ENCODE peak calls at places on chromosomes 16 and 17, in ten cellular contexts. E is PC-3, N is mucosa of descending colon, U is cardiac fibroblast, R is AG04449, L is uterus, C is esophagus squamous epithelium, O is WERI-Rb-1, F is dorsolateral prefrontal cortex, S is endothelial cell of umbilical vein. T is an unnamed sample.

GRCh38 chr17:65750678-65751077 is 189.2 kb upstream of the AXIN2 start:
- DNase-seq in U (peak), F (peak), O (no peak), L (peak), E (peak), R (peak), N (peak), S (peak), C (no peak), T (peak)

GRCh38 chr17:75899767-75900468 is 3.2 kb upstream of the TRIM65 start:
- DNase-seq in S (no peak), C (no peak), U (no peak), F (no peak), N (no peak), O (no peak), L (no peak), E (no peak), R (no peak), T (no peak)

GRCh38 chr16:86783626-86784266 is 205.4 kb downstream of the FOXL1 start:
- DNase-seq in L (no peak), E (peak), N (no peak), U (no peak), O (no peak), R (no peak), F (no peak), C (no peak), S (no peak), T (no peak)

GRCh38 chr16:1899641-1900451 is 18.4 kb downstream of the HS3ST6 start:
- DNase-seq in O (no peak), R (no peak), C (no peak), N (peak), L (no peak), E (peak), S (no peak), F (no peak), U (no peak), T (no peak)

GRCh38 chr16:56606688-56607618 is 1.4 kb upstream of the MT2A start:
- DNase-seq in U (peak), E (peak), N (peak), L (peak), C (peak), F (no peak), R (peak), S (peak), O (no peak), T (peak)

GRCh38 chr16:65570261-65570660 is 448.4 kb upstream of the CDH11 start:
- DNase-seq in L (no peak), F (no peak), S (no peak), O (no peak), U (peak), E (no peak), C (no peak), N (no peak), R (no peak), T (peak)

GRCh38 chr16:66605177-66605999 is 884 bp downstream of the CMTM3 start:
- DNase-seq in U (peak), R (no peak), F (no peak), E (peak), N (peak), L (peak), O (peak), C (no peak), S (peak), T (peak)

GRCh38 chr16:12586701-12587100 is 217.0 kb downstream of the CPPED1 start:
- DNase-seq in F (no peak), R (no peak), O (no peak), N (no peak), L (no peak), C (no peak), E (no peak), U (no peak), S (no peak), T (no peak)

GRCh38 chr17:71600137-71600789 is 520.6 kb upstream of the SOX9 start:
- DNase-seq in E (no peak), S (no peak), N (no peak), F (no peak), L (no peak), R (no peak), O (no peak), U (peak), C (no peak), T (no peak)

GRCh38 chr17:15469260-15469659 is 1.8 kb upstream of the CDRT4 start:
- DNase-seq in R (peak), O (no peak), L (no peak), E (no peak), C (no peak), S (peak), U (peak), N (no peak), F (no peak), T (peak)

DNA sequence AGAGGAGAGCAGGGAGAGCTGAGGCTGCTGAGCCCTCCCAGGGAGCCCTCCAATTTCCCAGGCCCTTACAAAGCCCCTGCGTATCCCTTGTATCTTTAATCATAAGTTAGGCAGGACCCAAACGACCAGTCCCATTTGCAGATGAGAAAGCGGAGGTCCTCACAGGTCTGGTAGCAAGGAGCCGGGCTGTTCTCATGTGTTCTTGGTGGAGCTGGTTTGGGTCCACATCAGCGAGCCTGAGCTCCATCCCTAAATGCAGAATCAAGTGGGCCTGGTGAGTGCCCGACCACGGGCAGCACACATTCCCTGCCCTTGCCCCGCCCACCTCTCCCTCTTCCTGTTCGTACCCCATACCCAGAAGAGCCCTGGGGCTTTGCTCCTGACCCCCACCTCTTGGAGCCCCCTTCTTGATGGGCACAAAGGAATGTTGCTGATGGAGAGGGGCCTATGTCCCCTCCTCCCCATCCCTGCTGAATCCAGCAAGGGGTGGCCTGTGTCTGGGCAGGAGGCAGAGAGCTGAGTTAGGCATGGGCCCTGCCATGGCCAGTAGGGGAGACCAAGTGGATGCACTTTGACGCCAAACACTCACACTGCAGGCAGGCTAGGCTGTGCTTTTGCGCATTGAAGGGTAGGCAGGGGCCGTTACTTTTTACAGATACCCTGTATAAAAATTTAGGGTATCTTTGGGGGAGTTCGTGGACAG is 18.3 kb upstream of the ADCY7 start:
- DNase-seq in F (no peak), C (no peak), R (no peak), O (no peak), U (no peak), N (no peak), L (no peak), E (no peak), S (no peak), T (no peak)
- TF ChIP-seq CTCF in F (no peak), C (no peak), R (no peak), O (no peak), U (no peak), N (no peak), L (no peak), E (no peak), S (no peak), T (no peak)

GRCh38 chr17:67525239-67526135 is 148.4 kb downstream of the PITPNC1 start:
- DNase-seq in R (no peak), L (no peak), F (no peak), N (no peak), E (no peak), S (no peak), O (no peak), C (no peak), U (no peak), T (no peak)

GRCh38 chr17:67532326-67532871 is 155.3 kb downstream of the PITPNC1 start:
- DNase-seq in C (no peak), U (no peak), N (no peak), F (peak), E (no peak), S (no peak), R (no peak), L (no peak), O (no peak), T (no peak)

GRCh38 chr17:67531291-67531690 is 154.2 kb downstream of the PITPNC1 start:
- DNase-seq in R (no peak), S (no peak), F (peak), E (no peak), L (no peak), U (peak), N (peak), C (no peak), O (no peak), T (no peak)

GRCh38 chr17:67526700-67527099 is 149.6 kb downstream of the PITPNC1 start:
- DNase-seq in C (no peak), S (no peak), F (no peak), E (no peak), U (no peak), L (no peak), R (no peak), N (no peak), O (no peak), T (no peak)

GRCh38 chr17:67528751-67529436 is 151.8 kb downstream of the PITPNC1 start:
- DNase-seq in E (peak), C (no peak), O (peak), L (peak), S (peak), U (peak), F (peak), N (peak), R (peak), T (peak)
- H3K4me3 ChIP-seq in E (no peak), C (no peak), O (peak), L (peak), S (peak), U (peak), F (peak), N (no peak), R (peak), T (peak)

DNA sequence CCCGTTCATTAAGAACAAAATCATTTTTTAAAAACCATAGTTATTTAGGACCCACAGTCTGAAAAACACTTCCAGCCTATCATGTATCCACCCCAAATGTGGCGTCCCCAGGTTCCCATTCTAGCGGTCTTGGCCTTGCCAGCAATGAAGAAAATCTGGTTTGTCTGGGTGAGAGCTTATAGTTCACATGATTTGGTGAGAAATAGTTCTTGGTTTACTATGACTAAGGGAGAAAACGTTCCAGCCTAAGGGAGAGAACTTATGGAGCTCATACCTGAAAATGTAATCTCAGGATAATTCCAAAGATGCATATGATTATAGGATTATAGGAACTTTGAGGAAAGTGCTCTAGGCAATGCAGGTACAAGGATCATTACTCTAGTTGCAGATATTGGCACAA is 4.8 kb downstream of the MARVELD3 start:
- DNase-seq in N (no peak), F (no peak), U (no peak), E (peak), C (no peak), R (no peak), S (no peak), L (no peak), O (no peak), T (no peak)
- TF ChIP-seq CTCF in N (no peak), F (no peak), U (no peak), E (no peak), C (no peak), R (no peak), S (no peak), L (no peak), O (no peak), T (no peak)

DNA sequence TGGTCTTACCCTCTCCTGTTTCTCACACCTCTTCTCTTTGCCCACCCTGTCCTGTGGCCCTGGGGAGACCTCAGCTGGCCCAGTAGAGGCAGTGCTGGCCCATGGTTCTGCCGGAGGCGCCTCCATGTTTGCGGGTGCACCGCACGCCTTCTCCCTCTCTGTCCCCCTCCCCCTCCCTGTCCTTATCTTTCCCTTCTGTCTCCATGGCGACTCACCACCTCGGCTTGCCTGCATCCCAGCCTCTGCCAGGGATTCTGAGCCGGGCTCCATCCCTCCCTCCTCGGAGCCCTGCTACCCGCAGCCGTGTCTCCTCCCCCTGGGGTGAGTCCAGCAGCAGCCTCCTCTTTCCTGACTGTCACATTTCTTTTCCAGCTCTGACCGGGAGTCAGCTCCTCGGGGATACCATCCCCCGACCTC is at the start of gene RNF112:
- DNase-seq in U (peak), F (peak), L (no peak), C (no peak), S (no peak), O (peak), R (no peak), E (no peak), N (no peak), T (peak)
- H3K4me3 ChIP-seq in U (peak), F (peak), L (no peak), C (no peak), S (no peak), O (no peak), R (peak), E (no peak), N (no peak), T (peak)

DNA sequence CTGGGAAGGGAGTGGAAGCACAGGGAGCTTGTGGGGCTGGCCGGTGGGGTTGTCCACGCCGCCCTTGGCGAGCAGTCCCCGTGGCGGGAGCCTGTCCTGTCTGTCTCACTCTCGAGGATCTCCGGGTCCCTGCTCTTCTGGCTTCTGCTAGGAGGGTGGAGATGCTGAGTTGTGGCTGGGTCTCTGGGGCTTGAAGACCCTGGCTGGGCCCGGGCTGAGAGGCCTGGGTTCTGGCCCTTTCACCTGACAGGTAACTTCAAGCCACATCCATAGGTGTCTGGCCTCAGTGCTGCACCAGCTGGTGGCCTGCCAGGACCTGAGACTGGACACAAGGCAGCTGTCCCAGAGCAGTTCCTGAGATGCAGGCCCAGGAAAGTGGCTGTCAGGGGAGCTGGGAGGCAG is 46.7 kb downstream of the PRMT7 start:
- DNase-seq in S (no peak), R (no peak), F (no peak), L (no peak), C (no peak), N (no peak), U (no peak), O (no peak), E (no peak), T (no peak)
- TF ChIP-seq CTCF in S (no peak), R (no peak), F (no peak), L (no peak), C (no peak), N (no peak), U (no peak), O (no peak), E (no peak), T (no peak)

DNA sequence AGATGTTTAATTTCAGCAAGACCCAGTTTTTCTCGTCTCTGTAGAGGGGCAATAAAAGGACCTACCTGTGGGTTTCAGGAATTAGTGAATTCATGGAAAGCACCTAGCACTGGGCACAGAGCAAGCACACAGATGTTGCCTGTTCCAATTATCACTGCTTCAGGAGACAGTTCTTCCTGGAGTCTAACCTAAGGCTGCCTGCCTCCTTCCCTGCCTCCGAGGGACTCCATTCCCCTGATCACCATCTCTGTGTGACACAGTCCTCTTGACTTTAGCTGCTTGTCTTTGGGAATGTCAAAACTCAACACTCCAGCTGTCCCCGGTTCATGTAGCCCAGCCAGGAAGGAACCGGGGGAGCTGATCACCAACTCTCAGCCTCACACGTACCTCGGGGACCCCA is 474.9 kb downstream of the SLC39A11 start:
- DNase-seq in R (no peak), S (no peak), N (no peak), F (no peak), C (no peak), E (no peak), O (no peak), U (no peak), L (no peak), T (no peak)
- H3K4me3 ChIP-seq in R (no peak), S (no peak), N (no peak), F (no peak), C (no peak), E (peak), O (no peak), U (no peak), L (no peak), T (no peak)

DNA sequence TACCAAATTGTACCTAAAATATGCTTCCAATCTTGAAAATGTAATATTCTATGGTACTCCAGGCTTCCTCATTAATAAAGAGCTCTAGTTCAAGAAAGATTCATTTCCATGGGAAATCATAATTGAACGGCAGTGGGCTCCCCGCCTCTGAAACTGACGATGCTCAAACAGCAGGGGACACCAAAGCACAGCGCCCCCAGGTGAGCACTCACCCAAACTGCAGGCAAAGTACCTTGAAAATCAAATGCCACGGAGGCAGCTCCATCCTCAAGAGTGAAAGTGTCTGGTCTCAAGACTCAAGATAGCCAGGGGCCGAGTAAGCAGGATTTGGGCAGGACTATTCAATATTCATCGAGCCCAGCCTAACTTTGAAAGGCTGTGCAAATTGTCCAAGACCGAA is 217.4 kb upstream of the TNRC6C start:
- DNase-seq in O (no peak), N (peak), R (no peak), L (no peak), S (no peak), F (no peak), E (peak), C (no peak), U (no peak), T (no peak)
- TF ChIP-seq CTCF in O (peak), N (no peak), R (peak), L (no peak), S (peak), F (no peak), E (peak), C (no peak), U (peak), T (peak)

T was measured in fibroblast of the aortic adventitia.